ENCODE peak calls at places on chromosome 4, in five cellular contexts. I, P, Y, C and D are unnamed samples.

GRCh38 chr4:55503164-55503563 is 43.5 kb downstream of the CLOCK start:
- DNase-seq in I (no peak), P (no peak), Y (no peak), C (no peak), D (no peak)

GRCh38 chr4:11069581-11069980 is 359.1 kb downstream of the HS3ST1 start:
- DNase-seq in C (no peak), P (no peak), Y (no peak), I (no peak), D (no peak)

GRCh38 chr4:14787894-14788293 is 214.4 kb upstream of the CPEB2 start:
- DNase-seq in P (no peak), C (no peak), I (no peak), Y (no peak), D (peak)

GRCh38 chr4:25446611-25447010 is 69.5 kb downstream of the ANAPC4 start:
- DNase-seq in I (no peak), Y (no peak), C (no peak), P (no peak), D (no peak)

GRCh38 chr4:11079171-11079570 is 349.5 kb downstream of the HS3ST1 start:
- DNase-seq in P (no peak), Y (no peak), I (no peak), C (no peak), D (no peak)

GRCh38 chr4:168844261-168845039 is 165.6 kb downstream of the CBR4 start:
- DNase-seq in Y (no peak), P (no peak), C (no peak), I (no peak), D (no peak)

GRCh38 chr4:89998350-89999098 is 103.9 kb downstream of the MMRN1 start:
- DNase-seq in Y (no peak), C (no peak), I (no peak), P (no peak), D (peak)

GRCh38 chr4:86926428-86927086 is 8.3 kb upstream of the AFF1 start:
- DNase-seq in C (no peak), I (no peak), Y (no peak), P (no peak), D (no peak)

GRCh38 chr4:16608123-16608522 is 290.3 kb downstream of the LDB2 start:
- DNase-seq in C (no peak), I (no peak), P (no peak), Y (no peak), D (no peak)

GRCh38 chr4:71186566-71187398 is 152.0 kb upstream of the SLC4A4 start:
- DNase-seq in P (peak), I (no peak), C (no peak), Y (peak), D (peak)

GRCh38 chr4:26058537-26058936 is 144.5 kb downstream of the SMIM20 start:
- DNase-seq in Y (no peak), C (no peak), P (no peak), I (peak), D (no peak)

GRCh38 chr4:138835833-138836521 is 179.6 kb upstream of the NOCT start:
- DNase-seq in I (peak), P (no peak), C (no peak), Y (no peak), D (no peak)